ENCODE peak calls at places on chromosomes 12 and 14, in eight cellular contexts. K is mammary epithelial cell, O is heart left ventricle, L is HepG2, U is iPS DF 6.9, I is lung, F is sigmoid colon, E is OCI-LY7. P is an unnamed sample. For H3K4me1 and H3K9me3, the result is how much of the 10 kb centered on the place peaks cover.

GRCh38 chr12:27347779-27348178 is 15.1 kb downstream of the BMAL2 start:
- DNase-seq in F (no peak), O (no peak), E (no peak), I (no peak), U (no peak), K (peak), L (no peak), P (no peak)

GRCh38 chr12:63900922-63901793 is 56.7 kb downstream of the SRGAP1 start:
- DNase-seq in F (no peak), K (no peak), I (no peak), O (no peak), E (no peak), L (no peak), U (no peak), P (no peak)

GRCh38 chr12:10211975-10212622 is 578 bp upstream of the GABARAPL1 start:
- DNase-seq in I (peak), L (peak), E (peak), O (peak), F (peak), U (no peak), K (peak), P (peak)

GRCh38 chr12:80044694-80045046 is 54.7 kb upstream of the OTOGL start:
- DNase-seq in L (no peak), F (no peak), O (no peak), E (no peak), I (no peak), K (peak), U (no peak), P (no peak)

GRCh38 chr12:72471806-72472205 is 199.6 kb downstream of the TRHDE start:
- DNase-seq in O (no peak), I (no peak), F (no peak), K (no peak), L (no peak), E (no peak), U (peak), P (no peak)

GRCh38 chr12:52305921-52306705 is 14.8 kb upstream of the KRT81 start:
- DNase-seq in E (no peak), K (no peak), O (no peak), F (peak), U (no peak), I (no peak), L (no peak), P (no peak)

GRCh38 chr12:110093631-110094311 is 30.4 kb upstream of the IFT81 start:
- DNase-seq in F (no peak), E (no peak), L (no peak), O (no peak), I (no peak), K (no peak), U (no peak), P (no peak)

GRCh38 chr14:98725196-98725595 is 546.8 kb downstream of the BCL11B start:
- DNase-seq in L (no peak), F (no peak), E (peak), U (no peak), O (no peak), K (no peak), I (no peak), P (no peak)

GRCh38 chr14:23430733-23431105 is 4.7 kb downstream of the MYH7 start:
- DNase-seq in O (peak), U (no peak), K (no peak), F (peak), E (no peak), I (no peak), L (no peak), P (peak)

GRCh38 chr12:18646307-18646706 is 91.5 kb downstream of the PLCZ1 start:
- DNase-seq in O (no peak), I (no peak), E (no peak), F (no peak), L (no peak), U (no peak), K (no peak), P (no peak)

GRCh38 chr12:108567388-108567787 is 5.0 kb downstream of the ISCU start:
- DNase-seq in K (no peak), O (peak), E (no peak), U (no peak), I (peak), L (no peak), F (no peak), P (no peak)

GRCh38 chr12:117674313-117674712 is 294.5 kb downstream of the KSR2 start:
- DNase-seq in I (no peak), O (no peak), K (no peak), L (no peak), U (no peak), F (no peak), E (no peak), P (no peak)

GRCh38 chr12:114512351-114512750 is 106.4 kb upstream of the TBX5 start:
- DNase-seq in K (no peak), U (no peak), I (no peak), L (peak), F (no peak), O (no peak), E (no peak), P (no peak)

GRCh38 chr12:94994312-94994711 is 9.2 kb downstream of the NDUFA12 start:
- DNase-seq in E (no peak), L (no peak), U (no peak), I (no peak), O (no peak), F (no peak), K (peak), P (no peak)

GRCh38 chr12:118052324-118053070 is 8.5 kb downstream of the WSB2 start:
- DNase-seq in E (no peak), K (peak), U (no peak), I (peak), L (peak), O (peak), F (peak), P (peak)

DNA sequence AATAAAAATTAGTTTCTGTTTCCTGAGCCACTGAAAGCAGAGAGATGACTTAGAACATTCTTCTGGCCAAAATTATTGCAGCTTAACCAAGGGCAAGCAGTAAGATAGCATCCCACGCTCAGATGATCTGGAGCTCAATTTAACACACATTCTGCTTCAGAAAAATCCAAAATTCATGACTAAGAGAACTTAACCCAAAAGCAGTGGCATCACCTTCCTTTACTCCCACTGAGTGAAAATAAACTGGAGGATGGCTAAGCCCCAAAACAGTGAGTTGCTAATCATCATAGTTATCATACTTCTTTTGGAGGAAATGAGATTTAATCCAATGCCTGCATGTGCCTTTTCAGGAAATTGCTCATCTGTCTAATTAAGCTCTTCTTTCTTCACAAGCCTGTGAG is 195.4 kb downstream of the DUSP6 start:
- DNase-seq in F (no peak), E (no peak), I (no peak), O (no peak), L (no peak), U (no peak), K (peak), P (no peak)
- H3K4me1 ChIP-seq in F (under half), E (under half), I (under half), O (under half), L (under half), U (under half), K (under half), P (under half)

DNA sequence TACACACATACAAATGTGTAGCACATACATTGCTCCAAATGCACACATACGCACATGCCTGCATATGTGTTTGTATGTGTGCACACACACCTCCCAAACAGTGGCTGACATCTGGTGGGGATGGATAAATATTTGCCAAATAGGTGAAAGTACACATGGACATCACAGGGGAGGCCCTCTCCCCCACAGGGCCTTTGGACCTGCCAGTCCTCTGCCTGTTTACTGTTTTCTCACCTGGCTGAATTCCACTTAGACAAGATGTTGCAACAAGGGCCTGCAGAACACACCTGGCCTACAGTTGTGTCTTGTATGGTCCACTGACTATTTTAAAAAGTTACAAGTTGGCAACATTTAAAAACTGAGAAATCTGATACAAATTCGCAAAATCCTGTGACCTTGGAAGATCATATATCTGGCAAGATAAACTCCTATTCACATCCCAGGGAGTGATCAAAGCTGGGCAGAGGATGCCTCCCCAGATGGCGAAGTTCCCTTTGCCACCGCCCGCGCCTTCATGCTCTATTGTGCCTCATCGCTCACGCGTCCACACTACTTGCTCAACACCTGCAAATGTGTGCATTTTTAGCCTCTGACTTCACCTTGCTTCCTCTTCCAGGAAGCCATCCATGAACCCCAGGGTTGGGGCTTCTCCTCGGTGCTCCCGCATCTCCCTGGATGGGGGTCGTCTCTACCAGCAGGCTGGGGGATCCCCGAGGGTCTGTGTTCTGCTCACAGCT is 118.4 kb upstream of the FZD10 start:
- DNase-seq in E (no peak), K (no peak), L (peak), I (no peak), F (no peak), U (no peak), O (no peak), P (no peak)
- H3K9me3 ChIP-seq in E (under half), K (under half), L (under half), I (under half), F (under half), U (under half), O (under half), P (under half)

GRCh38 chr12:129102233-129102632 is 249.0 kb downstream of the GLT1D1 start:
- DNase-seq in U (no peak), E (no peak), O (no peak), I (no peak), F (no peak), L (no peak), K (no peak), P (no peak)
- H3K4me1 ChIP-seq in U (under half), E (under half), O (under half), I (under half), F (under half), L (under half), K (under half), P (under half)

DNA sequence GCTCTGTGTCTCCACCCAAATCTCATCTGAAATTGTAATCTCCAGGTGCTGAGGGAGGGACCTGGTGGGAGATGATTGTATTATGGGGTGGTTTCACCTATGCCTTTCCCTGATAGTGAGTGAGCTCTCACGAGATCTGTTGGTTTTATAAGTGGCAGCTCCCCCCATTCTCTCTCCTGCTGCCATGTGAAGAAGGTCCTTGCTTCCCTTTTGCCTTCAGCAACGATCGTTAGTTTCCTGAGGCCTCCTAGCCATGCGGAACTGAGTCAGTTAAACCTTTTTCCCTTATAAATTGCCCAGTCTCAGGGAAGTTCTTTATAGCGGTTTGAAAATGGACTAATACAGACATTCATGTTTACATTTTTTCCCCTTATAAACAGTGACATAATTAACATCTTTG is 36.1 kb downstream of the PELI2 start:
- DNase-seq in K (no peak), I (no peak), F (no peak), U (no peak), E (no peak), O (no peak), L (no peak), P (no peak)
- H3K9me3 ChIP-seq in K (under half), I (under half), F (under half), U (under half), E (under half), O (under half), L (under half), P (under half)

DNA sequence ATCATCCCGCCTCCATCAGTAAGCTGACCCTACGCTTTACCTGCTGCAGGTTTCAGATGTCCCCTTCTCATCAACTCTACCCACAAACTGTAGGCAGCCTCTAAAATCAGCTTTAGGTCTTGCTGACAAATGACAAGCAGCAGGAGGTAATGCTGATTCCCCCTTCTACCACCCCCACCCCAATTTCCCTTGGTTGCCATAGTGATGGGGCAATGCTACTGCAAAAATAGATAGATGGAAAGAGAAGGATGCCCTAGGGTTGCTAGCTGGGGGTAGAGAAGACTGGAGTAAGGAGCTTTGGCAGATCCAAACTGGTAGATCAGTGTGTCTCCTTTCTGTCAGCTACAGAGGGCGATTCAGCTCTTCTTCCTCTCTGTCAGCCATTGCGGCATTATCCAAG is 19.8 kb upstream of the PDE1B start:
- DNase-seq in O (no peak), E (no peak), L (no peak), K (no peak), U (no peak), I (no peak), F (no peak), P (no peak)
- H3K4me1 ChIP-seq in O (under half), E (under half), L (under half), K (under half), U (under half), I (under half), F (under half), P (under half)

GRCh38 chr12:34301251-34302130 is 279.2 kb downstream of the ALG10 start:
- DNase-seq in I (no peak), O (no peak), E (no peak), U (no peak), L (no peak), K (no peak), F (peak), P (peak)

GRCh38 chr12:34302131-34302885 is 280.0 kb downstream of the ALG10 start:
- DNase-seq in E (no peak), O (no peak), U (no peak), F (peak), L (no peak), I (no peak), K (no peak), P (no peak)

GRCh38 chr12:34304001-34304400 is 281.7 kb downstream of the ALG10 start:
- DNase-seq in I (no peak), F (no peak), U (no peak), L (no peak), O (no peak), K (no peak), E (no peak), P (no peak)

GRCh38 chr12:34304546-34304945 is 282.2 kb downstream of the ALG10 start:
- DNase-seq in U (no peak), L (no peak), F (no peak), I (no peak), K (no peak), E (no peak), O (no peak), P (no peak)

DNA sequence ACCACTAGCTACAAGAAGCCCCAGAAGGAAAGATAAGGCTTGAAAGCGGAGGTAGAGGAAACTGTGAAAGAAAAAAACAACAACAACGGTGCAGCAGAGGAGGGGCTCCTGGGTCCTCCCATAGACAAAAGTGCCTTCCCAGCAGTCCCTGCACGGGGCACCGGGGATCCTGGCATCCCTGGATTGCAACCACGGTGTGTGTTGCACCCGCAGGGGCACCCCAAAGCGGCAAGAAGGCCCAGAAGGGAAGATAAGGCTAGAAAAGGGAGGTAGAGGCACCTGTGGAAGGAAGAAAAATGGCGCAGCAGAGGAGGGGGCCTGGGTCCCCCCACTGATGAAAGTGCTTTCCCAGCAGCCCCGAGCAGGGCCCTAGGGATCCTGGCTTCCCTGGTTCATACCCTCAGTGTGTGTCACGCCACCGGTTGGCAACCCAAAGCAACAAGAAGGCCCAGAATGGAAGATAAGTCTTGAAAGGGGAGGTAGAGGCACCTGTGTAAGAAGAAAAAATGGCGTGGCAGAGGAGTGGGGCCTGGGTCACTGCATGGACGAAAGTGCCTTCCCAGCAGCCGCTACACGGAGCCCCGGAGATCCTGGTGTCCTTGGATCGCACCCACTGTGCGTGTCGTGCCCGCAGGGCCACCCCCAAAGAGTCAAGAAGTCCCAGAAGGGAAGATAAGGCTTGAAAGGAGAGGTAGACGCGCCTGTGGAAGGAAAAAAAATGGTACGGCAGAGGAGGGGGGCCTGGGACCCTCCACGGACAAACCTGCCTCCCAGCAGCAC is 281.0 kb downstream of the ALG10 start:
- DNase-seq in L (no peak), K (no peak), E (no peak), O (no peak), U (no peak), I (no peak), F (peak), P (no peak)
- H3K9me3 ChIP-seq in L (under half), K (half or more), E (under half), O (under half), U (under half), I (under half), F (under half), P (under half)

GRCh38 chr14:73770977-73771847 is 57.0 kb upstream of the PNMA1 start:
- DNase-seq in K (no peak), L (no peak), O (no peak), E (no peak), I (no peak), U (no peak), F (no peak), P (no peak)
- H3K4me1 ChIP-seq in K (under half), L (half or more), O (half or more), E (half or more), I (under half), U (under half), F (half or more), P (half or more)

GRCh38 chr14:36583242-36584166 is 1.1 kb upstream of the NKX2-8 start:
- DNase-seq in L (no peak), U (no peak), K (no peak), F (no peak), E (no peak), I (no peak), O (no peak), P (no peak)

GRCh38 chr14:36585100-36585499 is 2.7 kb upstream of the NKX2-8 start:
- DNase-seq in I (peak), E (no peak), L (peak), F (no peak), U (no peak), O (no peak), K (no peak), P (no peak)

GRCh38 chr14:36582011-36582873 is at the start of gene NKX2-8:
- DNase-seq in K (peak), E (no peak), U (no peak), O (no peak), I (no peak), F (no peak), L (no peak), P (no peak)

GRCh38 chr14:36582874-36583241 is 444 bp upstream of the NKX2-8 start:
- DNase-seq in O (no peak), K (no peak), F (no peak), E (no peak), I (no peak), L (no peak), U (no peak), P (no peak)

DNA sequence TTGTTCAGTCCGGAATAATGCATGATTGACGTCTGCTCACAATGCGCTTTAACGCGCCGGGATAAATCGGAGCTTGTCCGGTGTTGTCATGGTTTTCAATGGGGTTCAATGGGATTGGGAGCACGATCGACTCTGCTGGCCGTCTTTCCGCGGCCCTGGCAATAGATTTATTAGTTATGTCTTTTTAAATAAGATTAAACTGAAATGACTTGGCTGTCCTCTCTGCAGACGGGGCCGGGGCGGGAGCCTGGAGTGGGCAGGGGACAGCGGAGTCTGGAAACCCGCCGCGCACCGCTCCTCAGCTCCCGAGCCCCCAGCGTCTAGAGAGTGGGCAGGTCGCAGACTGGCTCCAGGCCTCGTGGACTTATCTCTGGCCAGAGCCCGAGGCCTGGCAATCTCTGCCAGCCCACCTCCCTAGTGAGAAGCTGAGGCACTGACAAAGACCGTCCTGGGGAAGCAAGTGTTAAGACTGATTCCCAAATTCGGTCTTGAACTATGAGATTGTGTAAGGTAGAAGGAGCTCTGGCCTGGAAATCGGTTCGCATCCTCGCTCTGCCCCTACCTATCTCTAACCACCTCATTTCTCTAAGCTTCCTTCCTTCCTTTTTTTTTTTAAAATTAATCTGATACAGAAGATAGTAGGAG is 1.9 kb upstream of the NKX2-8 start:
- DNase-seq in E (no peak), K (no peak), I (no peak), L (no peak), O (no peak), U (no peak), F (no peak), P (no peak)
- H3K9me3 ChIP-seq in E (under half), K (under half), I (under half), L (under half), O (under half), U (under half), F (under half), P (under half)